ENCODE peak calls at places on chromosomes 12 and 14, in five cellular contexts. Y is stomach, G is H9, D is thoracic aorta, H is A549. N is an unnamed sample. For H3K4me1, the result is how much of the 10 kb centered on the place peaks cover.

GRCh38 chr12:107607464-107608392 is 77.9 kb upstream of the PWP1 start:
- DNase-seq in H (peak), Y (peak), D (no peak), G (peak), N (peak)

GRCh38 chr12:5335059-5335458 is 96.8 kb upstream of the NTF3 start:
- DNase-seq in H (no peak), D (no peak), G (no peak), Y (no peak), N (no peak)

GRCh38 chr14:77097006-77097688 is 911 bp upstream of the CIPC start:
- DNase-seq in G (no peak), D (no peak), H (no peak), Y (no peak), N (no peak)

GRCh38 chr12:10398168-10398567 is 8.3 kb upstream of the KLRK1 start:
- DNase-seq in D (no peak), H (no peak), G (no peak), Y (no peak), N (no peak)

GRCh38 chr14:58687232-58687795 is 49.6 kb downstream of the DACT1 start:
- DNase-seq in G (no peak), Y (no peak), D (no peak), H (no peak), N (no peak)

GRCh38 chr12:117494833-117495714 is 133.6 kb upstream of the NOS1 start:
- DNase-seq in G (peak), D (no peak), H (no peak), Y (peak), N (no peak)

GRCh38 chr14:47300801-47301200 is 374.6 kb downstream of the MDGA2 start:
- DNase-seq in Y (no peak), D (no peak), G (no peak), H (no peak), N (no peak)

GRCh38 chr12:132614861-132615578 is 3.6 kb upstream of the P2RX2 start:
- DNase-seq in Y (peak), G (peak), H (peak), D (peak), N (peak)

GRCh38 chr14:93234798-93235197 is 27.7 kb downstream of the UBR7 start:
- DNase-seq in D (no peak), G (no peak), H (peak), Y (no peak), N (no peak)

GRCh38 chr12:96247567-96247962 is 53.4 kb downstream of the ELK3 start:
- DNase-seq in G (no peak), Y (no peak), H (no peak), D (no peak), N (no peak)

GRCh38 chr14:34537677-34538009 is 1.9 kb downstream of the EAPP start:
- DNase-seq in H (no peak), Y (no peak), G (no peak), D (no peak), N (no peak)

DNA sequence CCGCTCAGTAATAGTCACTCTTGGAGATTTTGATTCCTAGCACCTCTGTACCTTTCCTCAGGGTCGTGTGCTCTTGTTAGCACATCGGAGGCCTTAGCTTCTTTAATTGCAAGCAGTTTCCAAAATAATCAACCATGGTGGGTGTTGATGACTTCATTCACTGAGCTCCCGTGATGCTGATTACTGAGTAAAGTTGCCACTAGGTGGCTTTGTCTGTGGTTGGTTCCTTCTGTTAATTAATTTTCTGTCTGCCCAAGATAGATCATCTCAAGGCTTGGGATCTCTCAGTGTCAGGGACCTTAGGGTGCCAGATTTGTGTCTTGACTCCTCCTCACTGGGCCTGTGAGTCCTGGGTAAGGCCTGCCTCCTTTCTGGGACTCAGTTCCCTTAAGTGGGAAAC is 54.3 kb downstream of the PTPN11 start:
- DNase-seq in D (no peak), G (no peak), Y (no peak), H (peak), N (no peak)
- TF ChIP-seq CTCF in D (no peak), G (peak), Y (no peak), H (peak), N (no peak)

GRCh38 chr14:91396959-91397815 is 20.4 kb downstream of the CCDC88C start:
- DNase-seq in G (peak), D (no peak), H (no peak), Y (peak), N (no peak)
- H3K4me1 ChIP-seq in G (under half), D (under half), H (under half), Y (half or more), N (under half)

GRCh38 chr12:46260913-46261476 is 7.8 kb downstream of the SLC38A1 start:
- DNase-seq in H (no peak), G (no peak), Y (no peak), D (no peak), N (no peak)

GRCh38 chr12:46259713-46260112 is 9.1 kb downstream of the SLC38A1 start:
- DNase-seq in G (no peak), D (no peak), Y (no peak), H (no peak), N (no peak)

GRCh38 chr12:46259071-46259470 is 9.8 kb downstream of the SLC38A1 start:
- DNase-seq in H (no peak), D (no peak), Y (no peak), G (no peak), N (no peak)

GRCh38 chr12:46261658-46262057 is 7.2 kb downstream of the SLC38A1 start:
- DNase-seq in D (no peak), H (no peak), Y (no peak), G (no peak), N (no peak)

GRCh38 chr12:46260153-46260912 is 8.5 kb downstream of the SLC38A1 start:
- DNase-seq in H (no peak), Y (no peak), G (no peak), D (no peak), N (no peak)
- TF ChIP-seq CTCF in H (no peak), Y (no peak), G (no peak), D (no peak), N (no peak)

GRCh38 chr12:76768566-76768965 is 4.7 kb downstream of the ZDHHC17 start:
- DNase-seq in D (no peak), Y (no peak), G (no peak), H (no peak), N (no peak)
- H3K4me1 ChIP-seq in D (under half), Y (under half), G (under half), H (under half), N (under half)

DNA sequence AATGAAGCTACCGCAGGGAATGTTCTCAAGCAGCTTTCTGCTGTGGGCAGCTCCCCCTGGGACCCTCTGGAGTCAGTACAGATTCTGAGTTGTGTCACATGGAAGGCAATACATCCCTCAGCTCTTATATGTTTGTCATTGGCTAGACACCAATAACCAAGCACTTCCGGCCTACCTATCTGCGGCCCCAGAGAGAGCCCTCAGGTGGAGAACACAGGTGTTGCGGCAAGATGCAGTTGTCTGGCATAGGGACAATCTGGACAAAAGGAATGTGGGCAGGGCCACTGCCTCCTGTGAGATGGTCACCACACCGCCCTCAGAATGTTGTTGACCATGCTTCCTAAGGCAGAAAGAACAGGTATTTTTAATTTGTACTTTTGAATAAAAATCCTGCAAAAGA is 118.7 kb downstream of the BRMS1L start:
- DNase-seq in H (peak), Y (no peak), G (peak), D (no peak), N (no peak)
- TF ChIP-seq CTCF in H (peak), Y (no peak), G (peak), D (no peak), N (no peak)

DNA sequence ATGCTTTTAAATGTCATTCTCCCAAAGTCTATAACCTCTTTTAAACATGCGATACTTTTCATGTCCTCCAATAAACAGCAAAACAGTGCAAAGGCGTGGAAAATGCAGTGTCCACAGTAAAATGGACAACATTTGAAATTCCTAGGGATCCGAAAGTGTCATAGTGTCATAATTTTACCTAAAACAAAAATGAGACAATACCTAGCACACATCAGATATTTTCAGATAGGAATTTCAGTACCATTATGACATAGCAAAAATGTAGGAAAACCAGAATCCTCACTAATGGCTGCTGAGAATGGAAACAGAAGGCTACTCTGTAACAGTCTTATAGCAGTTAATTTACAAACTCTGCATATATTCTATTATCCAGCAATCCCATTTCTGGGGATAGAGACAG is 33.1 kb downstream of the KCNH5 start:
- DNase-seq in Y (no peak), H (no peak), D (no peak), G (no peak), N (no peak)
- H3K4me1 ChIP-seq in Y (under half), H (under half), D (under half), G (under half), N (under half)

DNA sequence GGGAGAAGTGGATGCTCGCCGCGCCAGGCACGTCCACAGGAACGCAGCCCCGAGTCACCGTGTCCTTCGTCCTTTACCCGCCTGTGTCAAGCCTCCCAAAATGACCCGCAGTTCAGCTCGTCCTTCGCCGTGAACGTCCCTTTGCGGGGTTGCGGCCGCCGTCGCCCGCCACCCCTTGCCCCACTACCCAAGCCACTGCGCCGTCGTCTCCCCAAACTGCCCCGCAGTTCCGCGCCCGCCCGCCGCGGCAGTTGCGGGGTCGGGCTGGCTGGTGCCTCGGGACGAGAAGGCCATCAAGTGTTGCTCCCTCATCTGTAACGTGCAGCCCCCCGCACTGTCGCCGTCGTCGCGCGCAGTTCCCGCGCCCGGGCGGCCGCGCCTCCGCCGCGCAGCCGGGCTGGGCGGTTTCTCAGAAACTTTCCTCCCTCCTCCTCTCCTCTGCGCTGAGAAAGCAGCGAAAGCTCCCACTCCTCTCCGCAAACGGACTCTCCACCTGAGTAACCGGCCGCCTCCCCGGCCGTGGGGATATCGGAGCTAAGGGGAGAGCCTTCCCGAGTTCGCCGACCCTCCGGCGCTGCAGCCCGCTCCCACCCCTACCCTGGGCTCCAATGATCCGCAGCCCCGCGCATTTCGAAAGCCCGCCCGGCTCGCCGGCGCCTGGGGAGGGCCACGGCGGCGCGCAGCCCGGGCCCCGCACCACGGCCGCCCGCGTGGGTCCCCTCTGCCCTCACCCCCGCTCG is 6.7 kb downstream of the CDKN1B start:
- DNase-seq in Y (peak), H (peak), D (no peak), G (peak), N (peak)
- TF ChIP-seq CTCF in Y (no peak), H (no peak), D (no peak), G (no peak), N (no peak)

DNA sequence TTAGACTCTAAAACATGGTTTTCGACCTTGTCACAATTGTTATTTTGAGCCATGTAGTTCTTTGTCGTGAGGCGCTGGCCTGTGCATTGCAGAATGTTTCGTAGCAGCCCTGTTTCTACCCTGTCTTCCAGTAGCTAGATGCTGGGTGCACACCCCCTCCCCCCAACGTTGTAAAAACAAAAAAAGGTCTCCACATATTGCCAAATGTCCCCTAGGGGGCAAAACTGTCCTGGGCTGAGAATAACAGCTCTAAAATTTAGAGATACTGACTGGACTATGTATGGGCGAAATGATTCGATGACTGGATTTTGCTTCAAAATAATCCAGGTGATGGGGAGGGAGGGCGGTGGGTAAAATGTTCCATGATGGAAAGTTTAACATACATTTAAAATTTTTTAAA is 126.1 kb upstream of the FUT8 start:
- DNase-seq in D (no peak), H (peak), Y (peak), G (no peak), N (no peak)
- H3K4me1 ChIP-seq in D (under half), H (under half), Y (under half), G (under half), N (under half)

GRCh38 chr14:35964736-35965135 is 138.6 kb downstream of the BRMS1L start:
- DNase-seq in Y (no peak), G (no peak), H (no peak), D (no peak), N (no peak)

GRCh38 chr14:35961697-35962274 is 135.6 kb downstream of the BRMS1L start:
- DNase-seq in Y (no peak), H (no peak), D (no peak), G (no peak), N (no peak)

GRCh38 chr14:35959835-35960234 is 133.7 kb downstream of the BRMS1L start:
- DNase-seq in D (no peak), Y (no peak), G (no peak), H (no peak), N (no peak)

GRCh38 chr14:35965425-35965824 is 139.3 kb downstream of the BRMS1L start:
- DNase-seq in Y (no peak), G (no peak), D (no peak), H (no peak), N (no peak)

DNA sequence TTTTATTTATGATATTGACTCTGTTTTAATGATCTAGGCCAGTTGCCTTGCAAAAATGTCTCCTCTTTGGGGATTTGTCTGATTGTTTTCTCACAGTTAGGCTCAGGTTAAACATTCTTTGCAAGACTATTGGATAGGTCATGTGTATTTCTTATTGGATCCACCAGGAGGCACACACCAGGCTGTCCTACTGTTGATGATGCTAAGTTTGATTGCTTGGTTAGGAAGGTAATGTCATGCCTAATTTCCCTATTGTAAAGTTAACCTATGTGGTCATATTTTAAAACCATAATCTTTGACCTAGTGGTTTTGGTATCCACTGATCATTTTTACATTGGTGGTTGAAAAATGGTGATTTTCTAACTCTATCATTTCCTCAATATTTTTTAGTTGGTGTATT is 137.1 kb downstream of the BRMS1L start:
- DNase-seq in Y (no peak), D (no peak), G (no peak), H (peak), N (no peak)
- TF ChIP-seq CTCF in Y (no peak), D (no peak), G (peak), H (peak), N (no peak)

DNA sequence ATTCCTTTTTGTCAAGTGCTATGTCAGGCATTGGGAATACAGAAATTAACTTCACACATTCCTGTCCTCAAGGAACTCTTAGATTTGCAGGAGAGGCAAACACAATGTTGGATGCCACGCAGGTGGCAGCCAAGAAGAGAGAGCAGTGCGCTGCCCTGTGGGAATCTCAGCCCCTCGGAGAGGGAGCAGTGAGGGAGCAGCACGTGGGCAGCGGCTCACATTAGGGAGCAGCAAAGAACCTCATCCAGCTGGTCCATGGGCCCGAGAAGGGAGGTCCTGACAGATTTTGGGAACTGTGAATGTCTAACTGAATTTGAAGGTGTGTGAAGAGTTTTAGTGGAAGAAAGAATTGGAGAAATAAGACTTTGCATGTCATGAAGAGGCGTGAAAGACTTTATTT is 47.2 kb upstream of the EVL start:
- DNase-seq in D (no peak), H (no peak), Y (no peak), G (no peak), N (no peak)
- H3K4me1 ChIP-seq in D (under half), H (under half), Y (under half), G (under half), N (under half)

N was measured in ovary.